ENCODE peak calls at places on chromosomes 12 and 14, in five cellular contexts. Z, R, X, V and B are unnamed samples. For H3K9me3, the result is how much of the 10 kb centered on the place peaks cover.

GRCh38 chr14:65131176-65131765 is 29.0 kb upstream of the MAX start:
- DNase-seq in V (no peak), X (no peak), Z (peak), R (no peak), B (peak)

GRCh38 chr14:79016828-79017505 is 846.8 kb downstream of the NRXN3 start:
- DNase-seq in V (no peak), R (no peak), X (no peak), Z (no peak), B (no peak)

GRCh38 chr14:82075566-82075965 is 541.9 kb upstream of the SEL1L start:
- DNase-seq in Z (no peak), V (no peak), R (no peak), X (peak), B (no peak)

GRCh38 chr12:106999444-106999843 is 12.5 kb upstream of the MTERF2 start:
- DNase-seq in X (no peak), R (no peak), V (no peak), Z (no peak), B (no peak)

GRCh38 chr14:90336985-90337384 is 5.2 kb upstream of the NRDE2 start:
- DNase-seq in R (no peak), V (no peak), X (no peak), Z (no peak), B (no peak)

GRCh38 chr12:122937622-122938091 is 28.6 kb downstream of the ABCB9 start:
- DNase-seq in Z (no peak), X (peak), V (no peak), R (no peak), B (no peak)

GRCh38 chr14:44847910-44848309 is 113.8 kb downstream of the KLHL28 start:
- DNase-seq in Z (no peak), R (no peak), X (no peak), V (no peak), B (no peak)

GRCh38 chr14:89753828-89754439 is 200.6 kb downstream of the EFCAB11 start:
- DNase-seq in Z (no peak), R (no peak), V (no peak), X (no peak), B (no peak)

GRCh38 chr14:56810850-56811595 is 744 bp upstream of the OTX2 start:
- DNase-seq in X (no peak), V (no peak), R (no peak), Z (no peak), B (no peak)

GRCh38 chr14:25055998-25056687 is 6.2 kb upstream of the STXBP6 start:
- DNase-seq in Z (no peak), V (no peak), R (no peak), X (no peak), B (no peak)

GRCh38 chr14:55125403-55125802 is 3.6 kb upstream of the LGALS3 start:
- DNase-seq in V (peak), R (peak), X (no peak), Z (no peak), B (peak)

GRCh38 chr12:93722757-93723567 is 45.8 kb downstream of the CRADD start:
- DNase-seq in V (no peak), X (peak), R (no peak), Z (no peak), B (no peak)

GRCh38 chr14:49220492-49220891 is 365.7 kb downstream of the RPS29 start:
- DNase-seq in X (no peak), Z (no peak), V (no peak), R (no peak), B (no peak)

GRCh38 chr14:100396266-100396795 is 73.2 kb downstream of the SLC25A47 start:
- DNase-seq in Z (no peak), V (no peak), R (no peak), X (no peak), B (no peak)
- H3K4me3 ChIP-seq in Z (no peak), V (no peak), R (no peak), X (no peak), B (no peak)

DNA sequence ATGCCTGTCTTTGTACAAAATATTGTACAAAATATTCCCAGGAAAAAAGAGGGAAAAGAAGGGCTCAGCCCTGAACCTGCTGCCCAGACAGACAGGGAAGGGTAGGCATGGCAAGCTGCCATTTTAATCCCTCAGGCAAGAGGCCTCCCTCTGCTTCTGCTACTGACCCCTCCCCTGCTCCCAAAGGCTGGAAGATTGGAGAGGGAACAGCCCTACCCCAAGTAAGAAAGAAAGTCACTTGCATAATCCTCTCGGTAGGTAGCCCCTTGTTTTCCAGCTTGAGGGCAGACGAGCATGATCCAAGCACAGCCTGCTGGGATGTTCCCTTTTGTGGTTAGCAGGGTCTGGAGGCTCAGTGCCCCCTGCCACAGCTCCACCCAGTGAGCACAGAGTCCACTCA is 20.7 kb downstream of the ADCY6 start:
- DNase-seq in Z (no peak), R (no peak), X (no peak), V (no peak), B (no peak)
- H3K9me3 ChIP-seq in Z (under half), R (under half), X (under half), V (under half), B (under half)

GRCh38 chr12:9065607-9065856 is 50.2 kb downstream of the A2M start:
- DNase-seq in Z (no peak), R (no peak), X (no peak), V (no peak), B (no peak)
- H3K4me3 ChIP-seq in Z (peak), R (peak), X (no peak), V (peak), B (no peak)

DNA sequence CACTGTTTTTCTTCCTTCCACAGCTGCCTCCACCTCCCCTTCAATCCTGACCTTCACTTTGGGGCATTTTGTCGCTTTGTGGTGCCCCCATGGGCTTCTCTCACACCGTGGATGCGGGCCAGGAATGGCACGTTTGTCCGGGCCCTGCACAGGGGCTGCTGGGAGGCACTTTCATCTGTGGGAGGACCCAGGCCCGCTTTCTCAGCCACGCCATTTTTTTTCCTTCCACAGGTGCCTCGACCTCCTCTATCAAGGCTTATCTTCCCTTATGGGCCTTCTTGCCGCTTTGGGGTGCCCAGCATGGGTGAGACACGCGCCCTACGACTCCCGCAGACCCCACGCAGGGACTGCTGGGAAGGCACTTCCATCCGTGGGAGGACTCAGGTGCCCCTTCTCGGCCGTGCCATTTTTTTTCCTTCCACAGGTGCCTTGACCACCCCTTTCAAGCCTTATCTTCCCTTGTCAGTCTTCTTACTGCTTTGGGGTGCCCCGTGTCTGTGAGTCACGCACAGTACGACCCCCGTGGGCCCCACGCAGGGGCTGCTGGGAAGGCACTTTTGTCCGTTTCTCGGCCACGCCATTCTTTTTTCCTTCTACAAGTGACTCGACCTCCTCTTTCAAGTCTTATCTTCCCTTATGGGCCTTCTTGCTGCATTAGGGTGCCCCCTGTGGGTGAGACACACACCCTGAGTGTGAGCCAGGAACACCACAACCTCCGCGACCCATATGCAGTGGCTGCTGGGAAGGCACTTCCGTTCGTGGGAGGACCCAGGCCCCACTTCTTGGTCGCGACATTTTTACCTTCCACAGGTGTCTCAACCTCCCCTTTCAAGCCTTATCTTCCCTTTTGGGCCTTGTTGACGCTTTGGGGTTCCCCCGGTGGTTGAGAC is 270.7 kb downstream of the ALG10 start:
- DNase-seq in V (peak), X (no peak), Z (no peak), R (no peak), B (peak)
- H3K9me3 ChIP-seq in V (under half), X (under half), Z (under half), R (under half), B (half or more)

GRCh38 chr12:109723311-109723791 is 9.7 kb downstream of the FAM222A start:
- DNase-seq in X (no peak), Z (no peak), R (no peak), V (peak), B (peak)
- H3K4me3 ChIP-seq in X (no peak), Z (no peak), R (no peak), V (no peak), B (no peak)

DNA sequence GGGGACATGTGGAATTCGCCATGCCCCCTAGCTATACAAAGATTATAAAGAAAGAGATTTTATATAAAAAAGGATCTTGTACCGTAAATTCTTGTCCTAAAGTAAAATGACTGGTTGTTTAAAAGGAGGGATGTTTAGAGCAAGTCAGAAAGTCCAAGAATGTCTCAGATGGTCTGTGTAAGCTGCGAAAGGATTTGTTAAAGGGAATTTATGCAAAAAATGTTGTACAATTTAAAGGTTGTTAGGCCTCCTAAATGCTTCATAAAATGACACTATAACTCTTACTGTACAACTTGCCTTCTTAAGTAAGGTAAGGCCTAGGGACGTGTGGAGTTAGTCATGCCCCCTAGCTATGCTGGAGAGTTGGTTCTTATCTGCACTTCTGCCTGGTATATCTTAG is 237.6 kb downstream of the KCNH5 start:
- DNase-seq in R (no peak), Z (no peak), X (no peak), V (no peak), B (no peak)
- H3K9me3 ChIP-seq in R (under half), Z (under half), X (under half), V (under half), B (under half)

DNA sequence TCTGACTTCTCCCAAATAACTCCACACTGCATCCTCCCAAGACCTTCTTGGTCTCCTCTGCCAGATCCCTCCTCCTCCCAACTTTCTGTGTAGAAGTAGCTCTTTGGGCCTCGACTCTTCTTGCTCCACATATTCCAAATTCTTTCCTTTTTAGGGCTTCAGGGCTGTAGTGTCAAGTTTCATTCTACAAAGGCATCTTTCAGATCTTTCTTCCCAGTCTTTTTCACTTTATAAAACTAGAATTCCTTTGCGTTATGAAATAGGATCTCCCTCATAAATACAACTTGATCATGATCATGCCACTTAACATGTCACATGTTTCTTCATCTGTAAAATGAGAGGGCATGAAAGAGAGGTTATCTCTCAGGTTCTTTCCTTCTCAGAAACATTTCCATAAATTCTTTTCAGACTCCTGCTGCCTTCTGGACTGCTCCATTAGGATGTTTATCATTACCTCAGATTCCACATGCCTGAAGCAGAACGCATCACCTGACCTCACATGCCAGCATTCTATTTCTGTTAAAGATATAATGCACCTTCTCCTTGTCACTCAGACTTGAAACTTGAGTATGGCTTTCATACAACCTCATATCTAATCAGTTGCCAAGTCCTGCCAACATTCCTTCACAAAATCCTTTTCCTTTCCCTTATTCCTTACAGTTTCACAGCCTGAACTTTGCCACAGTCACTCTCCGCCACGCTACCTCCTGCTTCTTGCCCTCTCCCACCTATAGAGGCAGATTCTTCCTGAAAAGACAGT is 8.5 kb downstream of the SLC38A1 start:
- DNase-seq in X (no peak), R (no peak), V (no peak), Z (no peak), B (no peak)
- H3K4me3 ChIP-seq in X (no peak), R (no peak), V (no peak), Z (no peak), B (no peak)

GRCh38 chr12:95150501-95150900 is 66.8 kb downstream of the FGD6 start:
- DNase-seq in R (no peak), V (no peak), Z (no peak), X (no peak), B (no peak)

GRCh38 chr12:95151821-95152220 is 65.4 kb downstream of the FGD6 start:
- DNase-seq in R (no peak), X (no peak), Z (no peak), V (no peak), B (no peak)

GRCh38 chr12:95147836-95148235 is 69.4 kb downstream of the FGD6 start:
- DNase-seq in X (no peak), Z (no peak), R (no peak), V (no peak), B (no peak)

GRCh38 chr12:95146767-95147166 is 70.5 kb downstream of the FGD6 start:
- DNase-seq in X (no peak), V (no peak), R (no peak), Z (no peak), B (no peak)

DNA sequence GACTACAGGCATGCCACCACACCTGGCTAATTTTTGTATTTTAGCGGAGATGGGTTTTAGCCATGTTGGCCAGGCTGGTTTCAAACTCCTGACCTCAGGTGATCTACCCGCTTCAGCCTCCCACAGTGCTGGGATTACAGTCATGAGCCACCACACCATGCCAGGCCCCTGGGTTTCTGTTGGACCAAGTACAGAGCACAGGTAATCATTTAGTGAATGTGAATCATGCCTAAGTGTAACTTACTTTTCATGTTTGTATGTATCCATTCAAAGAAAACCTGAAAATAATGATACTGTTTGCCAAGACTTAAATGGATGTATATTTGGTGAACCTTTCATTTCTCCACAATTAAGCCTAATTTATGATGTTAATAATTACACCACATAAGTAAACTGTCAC is 65.9 kb downstream of the FGD6 start:
- DNase-seq in R (no peak), V (no peak), Z (no peak), X (no peak), B (no peak)
- H3K9me3 ChIP-seq in R (under half), V (under half), Z (under half), X (under half), B (under half)

DNA sequence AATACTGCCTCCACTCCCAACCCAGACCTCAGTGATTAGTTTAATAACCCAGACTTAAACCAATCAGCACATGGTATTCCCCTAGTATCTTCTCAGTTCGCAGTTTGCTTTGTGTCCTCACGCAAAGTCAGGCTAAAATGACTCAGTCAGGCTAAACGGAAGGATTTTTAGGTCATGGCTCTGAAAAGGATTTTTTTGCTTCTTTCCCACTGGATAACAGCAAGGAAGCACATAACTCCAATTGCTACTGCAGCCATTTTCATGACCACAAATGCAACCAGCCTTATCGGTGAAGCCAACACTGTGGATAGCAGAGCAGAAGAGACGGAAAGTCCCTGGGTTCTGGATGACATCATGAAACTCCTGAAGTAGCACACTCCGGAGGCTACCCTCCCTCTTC is 67.7 kb downstream of the ZC3H14 start:
- DNase-seq in X (no peak), R (no peak), V (no peak), Z (no peak), B (no peak)
- H3K4me3 ChIP-seq in X (no peak), R (no peak), V (no peak), Z (no peak), B (no peak)